ENCODE peak calls at places on chromosome 20, in seven cellular contexts. W, Y, T, L, S, N and X are unnamed samples. For H3K27me3 and H3K36me3, the result is how much of the 10 kb centered on the place peaks cover.

GRCh38 chr20:36974660-36975059 is 23.2 kb upstream of the SAMHD1 start:
- DNase-seq in S (no peak), L (no peak), W (no peak), N (no peak), Y (no peak), T (no peak), X (no peak)

GRCh38 chr20:42484335-42484734 is 705.4 kb downstream of the PTPRT start:
- DNase-seq in S (no peak), T (no peak), Y (no peak), N (no peak), W (no peak), L (no peak), X (no peak)

GRCh38 chr20:31996996-31997395 is 13.2 kb upstream of the CCM2L start:
- DNase-seq in N (no peak), L (no peak), W (no peak), S (no peak), Y (no peak), T (no peak), X (no peak)

GRCh38 chr20:42179768-42180167 is 561.6 kb upstream of the CHD6 start:
- DNase-seq in S (peak), W (no peak), T (peak), N (no peak), L (peak), Y (no peak), X (no peak)

GRCh38 chr20:46118481-46119020 is 437 bp downstream of the CD40 start:
- DNase-seq in S (no peak), T (no peak), Y (no peak), W (peak), N (peak), L (peak), X (no peak)

GRCh38 chr20:47659904-47660601 is 125.2 kb downstream of the SULF2 start:
- DNase-seq in Y (no peak), L (no peak), S (no peak), W (no peak), N (no peak), T (no peak), X (no peak)

GRCh38 chr20:9884061-9884460 is 45.2 kb upstream of the PAK5 start:
- DNase-seq in T (no peak), W (no peak), Y (no peak), N (no peak), S (no peak), L (no peak), X (no peak)

GRCh38 chr20:40816039-40816352 is 127.0 kb upstream of the MAFB start:
- DNase-seq in N (no peak), L (no peak), S (no peak), W (no peak), Y (no peak), T (no peak), X (no peak)

GRCh38 chr20:56788041-56788670 is 159.1 kb downstream of the TFAP2C start:
- DNase-seq in L (no peak), W (no peak), Y (peak), T (no peak), S (no peak), N (peak), X (peak)

GRCh38 chr20:7503501-7503900 is 436.8 kb downstream of the HAO1 start:
- DNase-seq in N (no peak), T (no peak), W (no peak), S (no peak), Y (no peak), L (no peak), X (no peak)

GRCh38 chr20:17609978-17610377 is 40.1 kb downstream of the DSTN start:
- DNase-seq in Y (no peak), S (no peak), W (no peak), T (no peak), L (no peak), N (no peak), X (no peak)

GRCh38 chr20:40741507-40742106 is 52.6 kb upstream of the MAFB start:
- DNase-seq in N (peak), L (peak), Y (peak), W (peak), T (peak), S (peak), X (no peak)

GRCh38 chr20:22763257-22763906 is 179.0 kb upstream of the FOXA2 start:
- DNase-seq in Y (no peak), N (no peak), S (no peak), W (peak), L (no peak), T (peak), X (no peak)

DNA sequence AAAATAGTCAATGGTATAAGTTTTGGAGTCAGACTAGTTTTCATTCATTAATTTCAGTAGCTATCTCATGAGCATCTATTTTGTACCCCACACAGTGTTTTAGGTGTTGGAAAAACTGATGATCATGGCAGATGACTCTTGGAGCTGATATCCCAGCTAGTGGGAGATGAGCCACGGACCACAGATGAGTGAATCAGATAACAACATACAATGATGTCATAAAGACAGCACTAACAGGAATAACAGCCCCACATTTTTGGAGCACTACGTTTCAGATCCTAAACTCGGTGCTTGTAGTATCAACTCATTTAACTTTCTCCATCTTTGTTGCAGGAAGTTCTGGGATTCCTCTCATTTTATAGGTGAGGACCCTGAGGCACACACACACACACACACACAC is 67.8 kb upstream of the EDN3 start:
- DNase-seq in N (no peak), L (no peak), S (no peak), W (no peak), Y (no peak), T (no peak), X (no peak)
- H3K27me3 ChIP-seq in N (under half), L (half or more), S (under half), W (half or more), Y (under half), T (under half), X (under half)

DNA sequence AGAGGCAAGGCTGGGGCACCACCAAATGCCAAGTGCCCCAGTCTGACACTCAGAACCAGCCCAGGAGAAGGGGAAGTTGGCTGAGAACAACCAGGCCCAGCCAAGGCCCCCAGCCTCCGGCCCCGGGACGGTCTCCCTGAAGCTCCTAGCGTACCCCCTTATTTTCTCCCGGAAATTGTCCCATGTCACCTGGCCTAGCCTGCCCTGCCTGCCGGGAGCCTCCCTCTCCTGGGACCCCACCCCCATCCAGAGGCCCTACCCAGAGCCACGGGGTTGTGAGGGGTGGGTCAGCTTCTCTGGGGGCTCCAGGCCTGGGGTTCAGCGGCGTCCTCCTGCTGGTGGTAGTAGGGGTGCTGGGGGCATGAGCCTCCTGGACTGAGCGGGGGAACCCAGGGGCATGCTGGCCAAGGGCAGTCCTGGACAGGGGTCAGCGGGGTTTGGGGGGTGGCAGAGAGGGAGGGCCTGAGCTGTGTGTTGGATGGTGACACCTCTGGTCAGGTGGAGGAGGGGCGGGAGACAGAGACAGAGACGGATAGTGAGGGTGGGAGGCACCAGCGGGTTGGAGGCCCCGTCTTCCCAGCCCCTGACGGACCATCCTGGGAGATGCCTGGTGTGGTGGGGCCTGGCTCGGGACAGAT is 7.9 kb upstream of the SLCO4A1 start:
- DNase-seq in L (no peak), S (no peak), N (no peak), W (no peak), Y (no peak), T (no peak), X (no peak)
- TF ChIP-seq CTCF in L (no peak), S (no peak), N (no peak), W (no peak), Y (no peak), T (no peak), X (no peak)

DNA sequence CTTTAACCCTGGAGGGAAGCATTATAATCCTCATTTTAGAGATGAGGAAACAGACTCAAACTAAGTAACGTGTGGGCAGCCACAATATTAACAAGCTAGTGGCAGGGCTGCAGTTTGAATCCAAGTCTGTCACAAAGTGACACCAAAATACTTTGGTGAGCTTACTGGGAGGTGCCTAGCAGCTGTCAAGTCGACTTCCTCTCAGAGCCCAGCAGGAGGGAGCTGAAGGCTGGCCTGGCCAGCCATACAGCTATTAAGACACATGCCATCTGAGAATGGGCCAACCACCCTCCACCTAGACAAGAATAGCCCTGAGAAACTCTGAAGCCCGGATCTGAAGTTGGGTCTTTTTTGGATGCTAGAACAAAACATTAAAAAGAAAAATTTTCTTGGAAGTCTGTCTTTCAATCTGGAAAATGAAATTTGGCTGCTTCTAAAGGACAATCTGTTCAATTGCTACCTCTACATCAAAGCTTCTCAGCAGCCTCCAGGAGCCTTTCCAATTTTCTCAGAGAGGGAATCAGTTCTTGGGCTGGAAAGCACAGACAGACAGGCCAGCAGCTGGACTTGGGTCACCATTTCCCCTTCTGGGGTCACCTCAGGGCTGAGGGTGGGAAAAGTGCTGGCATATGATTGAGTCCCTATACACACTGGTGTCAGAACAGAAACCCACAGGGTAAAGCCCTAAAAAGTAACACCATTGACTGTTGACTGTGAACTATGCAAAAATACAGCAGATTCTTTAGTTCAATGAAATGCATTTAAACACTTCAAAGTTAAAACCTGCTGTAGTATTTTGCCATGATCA is 43.0 kb downstream of the UQCC1 start:
- DNase-seq in W (peak), S (no peak), Y (no peak), N (no peak), T (peak), L (peak), X (no peak)
- H3K36me3 ChIP-seq in W (half or more), S (under half), Y (under half), N (under half), T (under half), L (under half), X (under half)

GRCh38 chr20:38937000-38937399 is 10.8 kb downstream of the FAM83D start:
- DNase-seq in W (no peak), N (no peak), S (no peak), Y (no peak), L (no peak), T (no peak), X (no peak)

GRCh38 chr20:38937978-38938473 is 11.8 kb downstream of the FAM83D start:
- DNase-seq in T (no peak), Y (no peak), W (no peak), N (no peak), L (no peak), S (no peak), X (no peak)

GRCh38 chr20:38940644-38941043 is 14.4 kb downstream of the FAM83D start:
- DNase-seq in N (no peak), Y (no peak), W (no peak), T (no peak), L (no peak), S (no peak), X (no peak)

GRCh38 chr20:38941726-38942389 is 15.6 kb downstream of the FAM83D start:
- DNase-seq in S (no peak), T (no peak), W (no peak), Y (no peak), L (no peak), N (no peak), X (no peak)

GRCh38 chr20:38939686-38940085 is 13.5 kb downstream of the FAM83D start:
- DNase-seq in N (no peak), Y (no peak), T (no peak), W (no peak), L (no peak), S (no peak), X (no peak)
- H3K27me3 ChIP-seq in N (under half), Y (under half), T (under half), W (under half), L (under half), S (under half), X (under half)

GRCh38 chr20:19928379-19929360 is 88.5 kb upstream of the NAA20 start:
- DNase-seq in S (no peak), Y (no peak), L (no peak), N (peak), W (no peak), T (no peak), X (no peak)
- TF ChIP-seq CTCF in S (no peak), Y (no peak), L (no peak), N (no peak), W (no peak), T (no peak), X (no peak)

GRCh38 chr20:34996243-34996984 is 40.7 kb downstream of the MYH7B start:
- DNase-seq in Y (no peak), T (no peak), N (no peak), L (no peak), S (no peak), W (no peak), X (no peak)
- H3K36me3 ChIP-seq in Y (under half), T (half or more), N (half or more), L (under half), S (under half), W (half or more), X (under half)

GRCh38 chr20:1950836-1951235 is 43.0 kb downstream of the PDYN start:
- DNase-seq in N (no peak), W (no peak), L (no peak), S (no peak), T (no peak), Y (no peak), X (no peak)

GRCh38 chr20:1947535-1947846 is 46.4 kb downstream of the PDYN start:
- DNase-seq in N (no peak), S (no peak), L (no peak), W (no peak), T (no peak), Y (no peak), X (no peak)

GRCh38 chr20:1949711-1950110 is 44.1 kb downstream of the PDYN start:
- DNase-seq in L (no peak), Y (no peak), S (no peak), N (no peak), T (no peak), W (no peak), X (no peak)

GRCh38 chr20:1951436-1952115 is 42.3 kb downstream of the PDYN start:
- DNase-seq in N (no peak), L (no peak), S (no peak), T (no peak), W (no peak), Y (no peak), X (no peak)

DNA sequence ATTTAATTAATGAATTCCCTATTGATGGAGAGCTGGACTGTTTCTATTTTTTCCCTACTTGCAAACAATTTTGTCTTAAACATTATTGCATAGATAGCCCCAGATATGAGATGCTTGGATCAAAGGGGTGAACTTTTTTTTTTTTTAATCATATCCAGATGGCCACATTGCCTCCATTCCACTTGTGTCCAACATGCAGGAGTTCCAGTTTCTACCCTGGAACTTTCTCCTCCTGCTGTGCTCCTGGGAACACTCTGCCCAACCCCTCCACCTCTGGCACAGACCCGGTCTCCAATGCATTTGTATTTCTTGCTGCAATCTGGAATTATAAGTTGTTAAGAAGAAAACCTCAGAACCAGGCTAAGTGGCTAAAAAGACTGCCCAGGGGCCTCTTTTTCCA is 44.6 kb downstream of the PDYN start:
- DNase-seq in L (no peak), W (no peak), N (no peak), Y (no peak), T (no peak), S (no peak), X (no peak)
- H3K27me3 ChIP-seq in L (under half), W (under half), N (under half), Y (half or more), T (under half), S (under half), X (under half)

DNA sequence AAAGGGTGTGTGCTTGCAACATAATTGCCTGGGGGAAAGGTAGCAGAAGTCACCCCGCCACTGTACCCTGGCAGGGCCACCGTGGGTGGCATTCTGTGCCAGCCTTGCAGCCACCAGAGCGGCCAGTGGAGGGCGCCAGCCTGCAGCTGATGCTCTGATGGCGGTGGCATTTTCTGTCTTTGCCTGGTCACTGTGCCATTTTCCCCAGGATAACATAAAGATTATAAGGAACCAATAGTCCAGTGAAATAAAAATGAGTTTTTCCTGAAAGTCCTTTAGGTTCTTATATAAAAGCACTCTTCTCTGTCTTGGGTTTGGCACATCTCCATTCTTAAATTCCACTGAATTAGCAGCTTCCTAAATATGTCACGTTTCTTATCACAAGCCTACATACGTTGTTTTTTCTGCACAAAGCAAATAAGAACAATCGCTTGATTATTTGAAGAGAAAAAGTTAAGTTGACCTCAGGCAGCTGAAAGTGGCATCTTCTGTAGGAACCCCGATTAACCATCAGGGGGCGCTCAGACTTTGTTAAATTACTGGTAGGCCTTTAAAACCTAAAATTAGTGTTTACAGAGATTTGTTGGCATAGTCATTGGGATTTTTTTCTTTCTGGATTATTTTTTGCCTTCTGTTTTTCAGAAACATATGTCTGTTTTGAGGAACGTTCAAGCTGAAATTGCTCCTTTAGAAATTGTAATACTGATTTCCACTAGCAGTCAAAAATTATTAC is 67.3 kb upstream of the XRN2 start:
- DNase-seq in W (peak), Y (peak), T (peak), N (peak), L (peak), S (peak), X (peak)
- TF ChIP-seq CTCF in W (peak), Y (peak), T (peak), N (peak), L (peak), S (peak), X (peak)

DNA sequence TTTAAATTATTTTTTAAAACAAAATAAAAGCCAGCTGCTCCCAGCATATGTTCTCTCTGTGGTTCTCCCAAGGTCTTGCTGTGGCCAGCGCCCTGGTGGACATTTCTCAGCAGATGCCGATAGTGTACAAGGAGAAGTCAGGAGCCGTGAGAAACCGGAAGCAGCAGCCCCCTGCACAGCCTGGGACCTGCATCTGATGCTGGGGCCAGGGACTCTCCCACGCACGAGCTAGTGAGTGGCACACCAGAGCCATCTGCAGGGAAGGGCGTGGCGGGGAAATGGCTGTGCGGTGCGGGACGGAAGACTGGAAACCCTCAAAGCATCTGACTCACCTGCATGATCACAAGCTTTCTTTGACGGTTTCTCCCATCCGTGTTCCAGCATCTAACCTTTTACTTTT is 16.5 kb downstream of the GFRA4 start:
- DNase-seq in W (no peak), L (no peak), Y (no peak), N (no peak), S (no peak), T (no peak), X (no peak)
- H3K36me3 ChIP-seq in W (half or more), L (under half), Y (under half), N (half or more), S (under half), T (under half), X (under half)

DNA sequence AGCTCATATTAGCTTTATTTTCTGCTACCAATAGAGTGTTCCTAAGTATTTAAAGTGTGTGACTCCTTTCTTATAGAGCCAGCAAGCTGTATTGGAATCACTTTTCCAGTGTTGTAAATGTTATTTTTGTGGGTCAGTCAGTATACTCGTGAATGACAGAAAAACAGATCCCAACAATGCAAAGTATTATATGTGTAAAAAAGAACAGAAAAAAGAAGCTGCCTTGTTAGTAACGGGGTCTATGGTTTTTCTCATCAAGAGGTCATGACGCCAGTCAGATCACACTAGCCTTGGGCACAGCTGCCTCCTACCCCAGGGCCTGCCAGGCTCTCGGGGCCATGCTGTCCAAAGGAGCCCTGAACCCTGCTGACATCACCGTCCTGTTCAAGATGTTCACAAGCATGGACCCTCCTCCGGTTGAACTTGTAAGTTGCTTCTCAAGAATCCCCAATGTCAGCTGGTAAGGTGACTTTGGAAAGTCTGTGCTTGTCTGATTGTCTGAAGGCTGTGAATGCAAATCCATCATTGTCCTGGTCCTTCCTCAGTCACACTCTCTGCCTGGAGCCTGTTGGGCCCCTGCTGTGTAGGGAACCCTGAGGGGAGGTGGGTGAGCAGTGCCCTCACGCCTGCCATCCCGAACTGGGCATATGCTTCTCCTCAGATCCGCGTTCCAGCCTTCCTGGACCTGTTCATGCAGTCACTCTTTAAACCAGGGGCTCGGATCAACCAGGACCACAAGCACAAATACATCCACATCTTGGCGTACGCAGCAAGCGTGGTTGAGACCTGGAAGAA is 9.8 kb downstream of the NELFCD start:
- DNase-seq in T (no peak), Y (no peak), S (no peak), L (no peak), N (peak), W (no peak), X (no peak)
- H3K27me3 ChIP-seq in T (under half), Y (under half), S (under half), L (under half), N (under half), W (under half), X (under half)